ENCODE peak calls at places on chromosome 5, in nine cellular contexts. C, G, X, Q, F, D, A, K and N are unnamed samples.
A peak's percentile ranks its signal among the peaks of the same experiment; 100 is the strongest.

GRCh38 chr5:95963650-95964410 is 2.2 kb upstream of the ELL2 start:
- DNase-seq in X (no peak), F (no peak), A (no peak), G (no peak), Q (no peak), K (no peak), C (no peak), D (no peak), N (no peak)

GRCh38 chr5:163571755-163572154 is 66.3 kb downstream of the MAT2B start:
- DNase-seq in C (peak; percentile 12), A (no peak), D (no peak), G (peak; percentile 97), X (no peak), F (no peak), K (no peak), Q (no peak), N (no peak)

GRCh38 chr5:123511290-123511647 is 708 bp upstream of the CSNK1G3 start:
- DNase-seq in F (no peak), Q (peak; percentile 16), C (no peak), D (no peak), X (no peak), A (no peak), G (peak; percentile 70), K (no peak), N (no peak)

GRCh38 chr5:33857037-33857436 is 34.8 kb downstream of the ADAMTS12 start:
- DNase-seq in C (no peak), Q (no peak), K (no peak), D (no peak), G (no peak), X (no peak), A (no peak), F (no peak), N (no peak)

GRCh38 chr5:148297695-148298094 is 14.5 kb upstream of the SPINK7 start:
- DNase-seq in X (no peak), Q (no peak), K (no peak), G (no peak), C (no peak), D (no peak), A (no peak), F (no peak), N (no peak)

GRCh38 chr5:113162770-113163169 is 186.2 kb downstream of the DCP2 start:
- DNase-seq in K (no peak), X (no peak), D (no peak), F (no peak), G (peak; percentile 65), Q (no peak), C (no peak), A (no peak), N (no peak)

GRCh38 chr5:137201876-137202275 is 297.2 kb downstream of the SPOCK1 start:
- DNase-seq in K (no peak), C (no peak), A (peak; percentile 26), F (no peak), G (peak; percentile 59), D (no peak), X (no peak), Q (no peak), N (no peak)

GRCh38 chr5:96088676-96089075 is 127.0 kb upstream of the ELL2 start:
- DNase-seq in Q (no peak), X (no peak), F (no peak), A (peak; percentile 24), C (no peak), K (no peak), D (no peak), G (no peak), N (no peak)

GRCh38 chr5:1512541-1513291 is 11.0 kb downstream of the LPCAT1 start:
- DNase-seq in A (peak; percentile 0), G (no peak), F (peak; percentile 50), K (peak; percentile 71), C (no peak), Q (no peak), X (peak; percentile 27), D (peak; percentile 42), N (peak; percentile 16)

GRCh38 chr5:75603421-75603820 is 7.8 kb upstream of the ANKDD1B start:
- DNase-seq in D (no peak), Q (no peak), G (peak; percentile 88), A (no peak), F (no peak), X (no peak), K (no peak), C (no peak), N (no peak)

GRCh38 chr5:138454121-138454520 is 11.2 kb upstream of the EGR1 start:
- DNase-seq in D (no peak), F (no peak), K (no peak), A (no peak), G (no peak), C (no peak), Q (no peak), X (no peak), N (no peak)

GRCh38 chr5:112569596-112569995 is 150.5 kb upstream of the EPB41L4A start:
- DNase-seq in C (no peak), A (no peak), Q (no peak), X (no peak), D (no peak), F (no peak), G (no peak), K (no peak), N (no peak)

GRCh38 chr5:73213566-73213998 is 40.6 kb downstream of the TMEM174 start:
- DNase-seq in K (no peak), A (no peak), C (no peak), F (no peak), Q (no peak), X (no peak), G (peak; percentile 92), D (no peak), N (no peak)

GRCh38 chr5:14664270-14665109 is at the start of gene OTULIN:
- DNase-seq in C (peak; percentile 84), Q (peak; percentile 91), K (peak; percentile 96), X (peak; percentile 88), A (peak; percentile 91), G (peak; percentile 85), F (peak; percentile 95), D (peak; percentile 94), N (peak; percentile 92)

GRCh38 chr5:143031781-143032724 is 261.9 kb downstream of the ARHGAP26 start:
- DNase-seq in D (no peak), K (no peak), G (no peak), X (no peak), Q (no peak), F (no peak), C (peak; percentile 54), A (no peak), N (no peak)

GRCh38 chr5:157267766-157268480 is 2.0 kb downstream of the CYFIP2 start:
- DNase-seq in C (peak; percentile 45), Q (no peak), A (no peak), F (no peak), K (no peak), X (no peak), G (no peak), D (no peak), N (no peak)

GRCh38 chr5:139554264-139554663 is 6.9 kb upstream of the UBE2D2 start:
- DNase-seq in X (no peak), C (no peak), Q (no peak), D (no peak), A (no peak), K (no peak), G (no peak), F (no peak), N (no peak)

GRCh38 chr5:77637170-77638074 is 1.1 kb downstream of the OTP start:
- DNase-seq in D (no peak), G (no peak), Q (no peak), A (no peak), C (no peak), K (no peak), X (no peak), F (no peak), N (no peak)

GRCh38 chr5:81187885-81188284 is 45.2 kb upstream of the CKMT2 start:
- DNase-seq in Q (no peak), C (no peak), X (no peak), F (no peak), D (no peak), A (peak; percentile 12), G (no peak), K (no peak), N (peak; percentile 16)
- H3K27ac ChIP-seq in Q (no peak overlapping the region), C (no peak overlapping the region), X (no peak overlapping the region), F (no peak overlapping the region), D (no peak overlapping the region), A (no peak overlapping the region), G (no peak overlapping the region), K (no peak overlapping the region), N (no peak overlapping the region)

DNA sequence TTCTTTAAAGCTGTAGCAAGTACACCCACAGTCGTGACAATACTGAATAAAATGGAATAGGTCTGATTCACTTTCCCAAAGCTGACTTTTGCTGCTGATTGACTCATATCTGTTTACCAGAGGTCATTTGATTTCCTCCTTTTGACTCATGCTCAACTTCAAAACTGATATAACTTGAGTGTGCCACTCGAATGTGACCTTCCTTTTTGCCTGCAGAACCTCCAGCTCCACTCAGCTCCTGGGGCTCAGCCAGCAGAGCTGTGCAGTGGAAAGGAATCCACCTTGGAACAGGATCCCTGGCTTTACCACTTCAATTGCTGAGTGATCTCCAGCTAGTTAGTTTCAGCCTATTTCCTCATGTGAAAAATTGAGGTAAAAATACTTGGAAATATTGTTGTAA is 84.1 kb downstream of the FEM1C start:
- DNase-seq in F (no peak), G (peak; percentile 92), Q (peak; percentile 27), C (no peak), A (peak; percentile 35), K (no peak), D (no peak), X (no peak), N (no peak)
- H3K27ac ChIP-seq in F (peak overlapping the region; percentile 9), G (no peak overlapping the region), Q (peak overlapping the region; percentile 77), C (no peak overlapping the region), A (no peak overlapping the region), K (no peak overlapping the region), D (no peak overlapping the region), X (no peak overlapping the region), N (peak overlapping the region; percentile 19)

GRCh38 chr5:115841382-115842088 is at the start of the genes AP3S1 and ATG12:
- DNase-seq in D (peak; percentile 95), K (peak; percentile 96), C (peak; percentile 86), Q (peak; percentile 80), X (peak; percentile 91), A (peak; percentile 94), F (peak; percentile 93), G (peak; percentile 91), N (peak; percentile 93)

GRCh38 chr5:115842089-115842881 is 550 bp downstream of the AP3S1 start:
- DNase-seq in D (no peak), C (peak; percentile 29), G (no peak), F (no peak), K (no peak), Q (peak; percentile 53), X (no peak), A (peak; percentile 71), N (no peak)

GRCh38 chr5:115842952-115843351 is 1.2 kb downstream of the AP3S1 start:
- DNase-seq in Q (no peak), D (no peak), K (no peak), F (no peak), X (no peak), C (no peak), A (no peak), G (no peak), N (no peak)

GRCh38 chr5:115844321-115844817 is 2.6 kb downstream of the AP3S1 start:
- DNase-seq in C (no peak), A (no peak), G (no peak), F (no peak), K (no peak), X (no peak), D (no peak), Q (no peak), N (no peak)

GRCh38 chr5:115843444-115844130 is 1.9 kb downstream of the AP3S1 start:
- DNase-seq in D (no peak), G (no peak), X (no peak), K (no peak), A (no peak), Q (no peak), C (no peak), F (no peak), N (no peak)
- H3K27ac ChIP-seq in D (no peak overlapping the region), G (no peak overlapping the region), X (no peak overlapping the region), K (no peak overlapping the region), A (no peak overlapping the region), Q (no peak overlapping the region), C (no peak overlapping the region), F (no peak overlapping the region), N (peak overlapping the region; percentile 1)

GRCh38 chr5:34916518-34916917 is 1.0 kb downstream of the BRIX1 start:
- DNase-seq in K (no peak), X (no peak), F (no peak), D (no peak), G (no peak), C (no peak), Q (no peak), A (no peak), N (no peak)
- H3K27ac ChIP-seq in K (no peak overlapping the region), X (no peak overlapping the region), F (no peak overlapping the region), D (no peak overlapping the region), G (no peak overlapping the region), C (no peak overlapping the region), Q (peak overlapping the region; percentile 98), A (no peak overlapping the region), N (no peak overlapping the region)